ENCODE peak calls at places on chromosome 16, in six cellular contexts. G is endothelial cell of umbilical vein, S is A549, M is tibial nerve, Q is endodermal cell, D is SJSA1. W is an unnamed sample. For H3K4me1, the result is how much of the 10 kb centered on the place peaks cover.

GRCh38 chr16:81956213-81956948 is 54.9 kb downstream of the SDR42E1 start:
- DNase-seq in G (no peak), S (no peak), M (no peak), Q (no peak), D (no peak), W (no peak)

GRCh38 chr16:70574595-70575271 is 51.1 kb downstream of the SF3B3 start:
- DNase-seq in G (peak), S (no peak), M (no peak), Q (no peak), D (no peak), W (no peak)

GRCh38 chr16:82699711-82700495 is 73.1 kb downstream of the CDH13 start:
- DNase-seq in G (peak), S (no peak), M (peak), Q (no peak), D (no peak), W (no peak)

GRCh38 chr16:86219655-86220445 is 290.5 kb upstream of the FOXF1 start:
- DNase-seq in G (no peak), S (no peak), M (no peak), Q (no peak), D (peak), W (no peak)

GRCh38 chr16:19213885-19214284 is 45.8 kb downstream of the SYT17 start:
- DNase-seq in G (no peak), S (no peak), M (no peak), Q (peak), D (no peak), W (no peak)

GRCh38 chr16:15953477-15953876 is 4.1 kb downstream of the ABCC1 start:
- DNase-seq in G (no peak), S (no peak), M (no peak), Q (no peak), D (no peak), W (no peak)

GRCh38 chr16:86498155-86498651 is 12.1 kb upstream of the FOXF1 start:
- DNase-seq in G (no peak), S (no peak), M (no peak), Q (peak), D (no peak), W (no peak)

GRCh38 chr16:6279261-6279660 is 1053.4 kb upstream of the RBFOX1 start:
- DNase-seq in G (no peak), S (no peak), M (no peak), Q (no peak), D (no peak), W (no peak)

GRCh38 chr16:8489580-8489979 is 100.7 kb downstream of the TMEM114 start:
- DNase-seq in G (no peak), S (no peak), M (no peak), Q (no peak), D (no peak), W (no peak)

GRCh38 chr16:82761236-82761635 is 134.5 kb downstream of the CDH13 start:
- DNase-seq in G (peak), S (no peak), M (peak), Q (no peak), D (no peak), W (no peak)

GRCh38 chr16:67177743-67178699 is 5.7 kb downstream of the MATCAP1 start:
- DNase-seq in G (peak), S (peak), M (no peak), Q (peak), D (no peak), W (peak)

GRCh38 chr16:29837833-29838232 is 17.6 kb downstream of the MVP start:
- DNase-seq in G (peak), S (no peak), M (no peak), Q (no peak), D (no peak), W (no peak)

GRCh38 chr16:26963109-26963508 is 103.6 kb upstream of the C16orf82 start:
- DNase-seq in G (no peak), S (no peak), M (no peak), Q (peak), D (no peak), W (no peak)

GRCh38 chr16:4987580-4988374 is 29.6 kb downstream of the SEC14L5 start:
- DNase-seq in G (no peak), S (peak), M (no peak), Q (peak), D (no peak), W (no peak)

GRCh38 chr16:23207485-23207884 is 24.9 kb downstream of the SCNN1G start:
- DNase-seq in G (no peak), S (no peak), M (no peak), Q (no peak), D (no peak), W (no peak)

GRCh38 chr16:75011634-75012307 is 12.9 kb downstream of the ZNRF1 start:
- DNase-seq in G (peak), S (no peak), M (peak), Q (no peak), D (peak), W (no peak)

GRCh38 chr16:9534759-9535158 is 443.3 kb downstream of the HAPSTR1 start:
- DNase-seq in G (no peak), S (no peak), M (no peak), Q (no peak), D (no peak), W (no peak)

GRCh38 chr16:46891910-46892309 is 7.7 kb downstream of the GPT2 start:
- DNase-seq in G (no peak), S (no peak), M (no peak), Q (no peak), D (no peak), W (no peak)

GRCh38 chr16:3880623-3881498 is at the start of gene CREBBP:
- DNase-seq in G (peak), S (peak), M (peak), Q (peak), D (peak), W (peak)

GRCh38 chr16:4500283-4500682 is 24.1 kb downstream of the HMOX2 start:
- DNase-seq in G (peak), S (peak), M (no peak), Q (no peak), D (peak), W (no peak)

GRCh38 chr16:57764341-57765159 is 29.0 kb downstream of the KATNB1 start:
- DNase-seq in G (peak), S (peak), M (no peak), Q (peak), D (peak), W (peak)

GRCh38 chr16:22933173-22933572 is 119.2 kb downstream of the HS3ST2 start:
- DNase-seq in G (peak), S (no peak), M (no peak), Q (no peak), D (no peak), W (no peak)

GRCh38 chr16:64656471-64656870 is 465.4 kb downstream of the CDH11 start:
- DNase-seq in G (no peak), S (no peak), M (no peak), Q (no peak), D (no peak), W (no peak)

GRCh38 chr16:15949210-15950166 is at the start of gene ABCC1:
- DNase-seq in G (peak), S (peak), M (no peak), Q (peak), D (no peak), W (peak)

GRCh38 chr16:48003226-48003907 is 152.4 kb downstream of the ABCC12 start:
- DNase-seq in G (no peak), S (no peak), M (peak), Q (peak), D (no peak), W (no peak)

GRCh38 chr16:55147401-55147800 is 176.6 kb upstream of the IRX6 start:
- DNase-seq in G (no peak), S (no peak), M (no peak), Q (no peak), D (no peak), W (no peak)

GRCh38 chr16:380837-381787 is 666 bp downstream of the PGAP6 start:
- DNase-seq in G (no peak), S (no peak), M (no peak), Q (no peak), D (no peak), W (peak)

GRCh38 chr16:13289515-13289914 is 388.1 kb downstream of the SHISA9 start:
- DNase-seq in G (no peak), S (no peak), M (no peak), Q (no peak), D (no peak), W (no peak)

GRCh38 chr16:84502581-84502980 is 1.9 kb downstream of the MEAK7 start:
- DNase-seq in G (no peak), S (no peak), M (no peak), Q (no peak), D (no peak), W (no peak)

GRCh38 chr16:47644166-47644565 is 183.0 kb downstream of the PHKB start:
- DNase-seq in G (peak), S (no peak), M (no peak), Q (no peak), D (no peak), W (no peak)

GRCh38 chr16:65384441-65384840 is 262.6 kb upstream of the CDH11 start:
- DNase-seq in G (peak), S (no peak), M (no peak), Q (no peak), D (no peak), W (no peak)

GRCh38 chr16:17416461-17417221 is 54.1 kb downstream of the XYLT1 start:
- DNase-seq in G (no peak), S (no peak), M (peak), Q (peak), D (peak), W (no peak)

GRCh38 chr16:16857603-16858283 is 478.8 kb downstream of the NPIPA7 start:
- DNase-seq in G (no peak), S (peak), M (no peak), Q (peak), D (no peak), W (no peak)

GRCh38 chr16:68972720-68973119 is 129.4 kb downstream of the TANGO6 start:
- DNase-seq in G (peak), S (peak), M (no peak), Q (peak), D (peak), W (peak)

GRCh38 chr16:50261707-50262235 is 4.6 kb upstream of the ADCY7 start:
- DNase-seq in G (no peak), S (no peak), M (no peak), Q (no peak), D (no peak), W (no peak)
- H3K4me1 ChIP-seq in G (under half), S (under half), M (under half), Q (under half), D (half or more), W (under half)

DNA sequence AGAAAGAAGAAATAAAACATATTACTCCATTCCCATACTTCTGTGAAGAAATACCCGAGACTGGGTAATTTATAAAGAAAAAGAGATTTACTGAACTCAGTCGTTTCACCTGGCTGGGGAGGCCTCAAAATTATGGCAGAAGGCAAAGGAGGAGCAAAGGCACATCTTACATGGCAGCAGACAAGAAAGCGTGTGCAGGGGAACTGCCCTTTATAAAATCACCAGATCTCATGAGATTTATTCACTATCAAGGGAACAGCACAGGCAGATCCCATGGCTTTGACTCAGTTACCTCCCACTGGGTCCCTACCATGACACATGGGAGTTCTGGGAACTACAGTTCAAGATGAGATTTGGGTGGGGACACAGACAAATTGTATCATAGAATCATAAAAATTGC is 365.4 kb downstream of the WWOX start:
- DNase-seq in G (no peak), S (no peak), M (no peak), Q (no peak), D (no peak), W (no peak)
- H3K4me3 ChIP-seq in G (no peak), S (no peak), M (no peak), Q (no peak), D (no peak), W (no peak)

GRCh38 chr16:89330177-89330856 is 112.8 kb downstream of the ZNF778 start:
- DNase-seq in G (peak), S (peak), M (no peak), Q (peak), D (peak), W (no peak)
- H3K4me1 ChIP-seq in G (half or more), S (half or more), M (under half), Q (under half), D (under half), W (under half)

DNA sequence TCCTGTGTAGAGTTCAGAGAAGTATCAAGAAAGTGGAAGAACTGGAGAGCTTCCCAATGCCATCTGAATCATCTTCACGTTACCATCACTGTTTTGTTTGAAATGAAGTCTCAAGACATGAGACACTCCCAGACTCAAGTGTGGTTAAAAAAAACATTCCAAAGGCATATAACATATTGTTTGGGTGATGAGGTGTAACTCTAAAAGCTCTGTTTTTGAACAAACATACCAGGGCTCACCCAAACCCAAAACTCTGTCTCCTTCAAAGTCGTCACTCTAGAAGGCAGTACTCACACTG is 6.3 kb upstream of the ZCCHC14 start:
- DNase-seq in G (no peak), S (no peak), M (no peak), Q (no peak), D (no peak), W (no peak)
- H3K4me3 ChIP-seq in G (no peak), S (no peak), M (no peak), Q (no peak), D (no peak), W (no peak)

DNA sequence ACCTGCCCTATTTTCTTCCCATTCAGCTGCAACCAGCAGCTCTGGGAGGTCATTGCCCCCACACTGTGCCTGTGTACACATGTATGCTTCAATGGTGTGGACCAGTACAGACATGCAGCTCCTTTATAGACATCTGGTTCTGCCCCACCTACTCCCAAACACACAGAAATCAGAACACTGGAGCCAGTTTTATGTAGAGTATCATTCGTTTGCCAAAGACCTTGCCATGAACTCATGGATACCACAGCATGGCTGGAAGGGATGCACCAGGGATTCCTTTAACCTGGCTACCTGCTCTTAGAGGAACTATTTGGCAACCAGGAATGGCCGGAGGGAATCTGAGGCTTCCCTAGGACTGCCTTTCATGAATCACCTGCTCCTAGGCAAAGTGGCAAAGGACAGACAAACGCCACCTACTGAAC is 60.4 kb downstream of the ZFHX3 start:
- DNase-seq in G (no peak), S (no peak), M (no peak), Q (peak), D (no peak), W (no peak)
- H3K4me1 ChIP-seq in G (under half), S (half or more), M (half or more), Q (under half), D (under half), W (under half)